ENCODE peak calls at places on chromosomes 11 and 22, in five cellular contexts. R is esophagus squamous epithelium, N is adrenal gland, H is heart left ventricle, X is erythroblast. L is an unnamed sample.

GRCh38 chr11:110710520-110711381 is 1.5 kb downstream of the ARHGAP20 start:
- DNase-seq in R (no peak), X (no peak), H (peak; percentile 34), N (peak; percentile 76), L (no peak)

GRCh38 chr11:120258661-120259060 is 18.7 kb downstream of the POU2F3 start:
- DNase-seq in X (no peak), N (no peak), R (no peak), H (no peak), L (no peak)

GRCh38 chr22:39409630-39410029 is 10.1 kb downstream of the TAB1 start:
- DNase-seq in H (no peak), N (no peak), R (no peak), X (no peak), L (no peak)

GRCh38 chr11:17634776-17635550 is 84.4 kb upstream of the MYOD1 start:
- DNase-seq in H (no peak), R (no peak), N (no peak), X (no peak), L (no peak)

GRCh38 chr11:69931060-69931910 is 112.1 kb upstream of the FGF3 start:
- DNase-seq in X (no peak), R (no peak), H (peak; percentile 10), N (no peak), L (no peak)

GRCh38 chr11:58771458-58771855 is 39.7 kb upstream of the GLYAT start:
- DNase-seq in H (no peak), N (no peak), R (no peak), X (peak; percentile 55), L (peak; percentile 19)

GRCh38 chr22:24305260-24305692 is 34.6 kb downstream of the SPECC1L start:
- DNase-seq in X (no peak), R (no peak), N (no peak), H (no peak), L (no peak)

GRCh38 chr11:70464509-70465361 is 66.4 kb downstream of the CTTN start:
- DNase-seq in X (no peak), R (no peak), H (no peak), N (no peak), L (no peak)

GRCh38 chr11:2460540-2461252 is 15.9 kb downstream of the KCNQ1 start:
- DNase-seq in X (no peak), R (no peak), H (no peak), N (no peak), L (no peak)

GRCh38 chr11:11620966-11621880 is 582 bp downstream of the GALNT18 start:
- DNase-seq in N (peak; percentile 20), H (peak; percentile 62), X (peak; percentile 24), R (no peak), L (peak; percentile 26)

GRCh38 chr11:47325271-47326041 is 27.0 kb downstream of the MYBPC3 start:
- DNase-seq in H (peak; percentile 59), X (peak; percentile 51), R (no peak), N (peak; percentile 49), L (no peak)

GRCh38 chr11:57254631-57255030 is 17.6 kb upstream of the APLNR start:
- DNase-seq in R (no peak), H (no peak), X (no peak), N (no peak), L (no peak)

GRCh38 chr11:2581931-2582435 is 117.8 kb downstream of the KCNQ1OT1 start:
- DNase-seq in R (no peak), X (no peak), N (peak; percentile 11), H (peak; percentile 22), L (no peak)

GRCh38 chr11:67667490-67668190 is 6.8 kb downstream of the ALDH3B2 start:
- DNase-seq in H (no peak), N (no peak), X (no peak), R (no peak), L (no peak)

GRCh38 chr11:44748606-44749005 is 21.8 kb downstream of the TSPAN18 start:
- DNase-seq in H (no peak), X (no peak), R (no peak), N (no peak), L (no peak)

GRCh38 chr22:50002791-50003190 is 9.8 kb downstream of the IL17REL start:
- DNase-seq in N (no peak), R (no peak), X (no peak), H (no peak), L (no peak)

GRCh38 chr11:75524576-75525432 is 937 bp downstream of the GDPD5 start:
- DNase-seq in H (no peak), X (peak; percentile 66), N (no peak), R (no peak), L (peak; percentile 87)

GRCh38 chr11:32706985-32707736 is 87.3 kb downstream of the CCDC73 start:
- DNase-seq in N (no peak), H (no peak), R (no peak), X (peak; percentile 12), L (peak; percentile 11)

GRCh38 chr11:26905368-26905767 is 88.5 kb upstream of the FIBIN start:
- DNase-seq in H (no peak), R (no peak), X (no peak), N (no peak), L (peak; percentile 2)

GRCh38 chr11:69864930-69865661 is 45.9 kb upstream of the FGF3 start:
- DNase-seq in X (no peak), N (no peak), H (no peak), R (no peak), L (no peak)

GRCh38 chr11:77127674-77127968 is 425 bp upstream of the MYO7A start:
- DNase-seq in H (no peak), N (no peak), R (no peak), X (no peak), L (no peak)

GRCh38 chr11:77126156-77126775 is 1.8 kb upstream of the MYO7A start:
- DNase-seq in R (no peak), H (no peak), N (no peak), X (no peak), L (no peak)

GRCh38 chr11:77129069-77129840 is 1.2 kb downstream of the MYO7A start:
- DNase-seq in H (no peak), X (no peak), R (no peak), N (no peak), L (no peak)

GRCh38 chr11:77126861-77127673 is 979 bp upstream of the MYO7A start:
- DNase-seq in X (peak; percentile 64), H (peak; percentile 72), N (peak; percentile 55), R (no peak), L (peak; percentile 73)

DNA sequence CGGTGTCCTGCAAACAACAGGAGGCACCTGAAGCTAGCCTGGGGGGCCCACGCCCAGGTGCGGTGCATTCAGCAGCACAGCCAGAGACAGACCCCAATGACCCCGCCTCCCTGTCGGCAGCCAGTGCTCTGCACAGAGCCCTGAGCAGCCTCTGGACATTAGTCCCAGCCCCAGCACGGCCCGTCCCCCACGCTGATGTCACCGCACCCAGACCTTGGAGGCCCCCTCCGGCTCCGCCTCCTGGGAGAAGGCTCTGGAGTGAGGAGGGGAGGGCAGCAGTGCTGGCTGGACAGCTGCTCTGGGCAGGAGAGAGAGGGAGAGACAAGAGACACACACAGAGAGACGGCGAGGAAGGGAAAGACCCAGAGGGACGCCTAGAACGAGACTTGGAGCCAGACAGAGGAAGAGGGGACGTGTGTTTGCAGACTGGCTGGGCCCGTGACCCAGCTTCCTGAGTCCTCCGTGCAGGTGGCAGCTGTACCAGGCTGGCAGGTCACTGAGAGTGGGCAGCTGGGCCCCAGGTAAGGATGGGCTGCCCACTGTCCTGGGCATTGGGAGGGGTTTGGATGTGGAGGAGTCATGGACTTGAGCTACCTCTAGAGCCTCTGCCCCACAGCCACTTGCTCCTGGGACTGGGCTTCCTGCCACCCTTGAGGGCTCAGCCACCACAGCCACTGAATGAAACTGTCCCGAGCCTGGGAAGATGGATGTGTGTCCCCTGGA is at the start of gene MYO7A:
- DNase-seq in R (no peak), X (no peak), N (peak; percentile 96), H (peak; percentile 82), L (no peak)
- TF ChIP-seq POLR2A in R (no peak), X (no peak), N (peak; percentile 56), H (no peak), L (no peak)

DNA sequence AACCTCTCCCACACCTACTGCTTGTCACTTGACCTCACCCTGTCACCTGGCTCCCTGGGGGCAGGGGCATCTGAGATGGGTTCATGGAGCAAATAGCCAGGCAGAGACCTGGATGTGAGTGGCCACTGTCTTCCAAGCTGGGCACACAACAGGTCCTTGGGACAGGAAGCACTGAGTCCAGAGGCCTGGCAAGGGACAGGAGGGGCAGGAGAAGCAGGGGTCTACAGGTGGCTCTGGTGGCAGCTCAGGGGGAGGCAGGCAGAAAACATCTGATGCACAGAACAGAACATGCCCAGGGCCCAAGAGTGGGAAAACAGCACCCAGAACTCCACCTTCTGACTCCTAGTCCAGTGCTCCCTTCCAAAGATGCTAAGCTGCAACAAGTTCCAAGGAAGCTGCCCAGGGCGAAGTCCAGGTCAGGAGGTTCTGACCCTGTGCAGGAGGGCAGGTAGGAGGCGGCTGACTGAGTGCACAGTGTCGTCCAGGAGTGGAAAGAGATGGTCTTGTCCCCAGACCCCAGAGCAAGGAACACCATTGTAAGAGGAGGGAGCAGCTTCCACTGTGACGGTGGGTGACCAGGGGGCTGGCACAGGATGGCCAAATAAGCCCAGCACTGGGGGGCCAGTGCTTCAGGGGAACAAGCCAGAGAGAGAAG is 3.5 kb downstream of the TNFRSF13C start:
- DNase-seq in R (no peak), X (no peak), H (no peak), N (no peak), L (no peak)
- TF ChIP-seq POLR2A in R (no peak), X (no peak), H (no peak), N (no peak), L (no peak)

GRCh38 chr11:10450451-10451398 is 4.3 kb upstream of the AMPD3 start:
- DNase-seq in H (peak; percentile 40), R (no peak), X (peak; percentile 56), N (peak; percentile 58), L (no peak)
- TF ChIP-seq POLR2A in H (no peak), R (no peak), X (peak; percentile 14), N (no peak), L (no peak)

GRCh38 chr11:114296979-114297372 is 777 bp downstream of the NNMT start:
- DNase-seq in N (no peak), R (no peak), X (no peak), H (no peak), L (no peak)

GRCh38 chr11:114295676-114296081 is 520 bp upstream of the NNMT start:
- DNase-seq in N (no peak), X (no peak), H (no peak), R (no peak), L (no peak)

GRCh38 chr11:114297806-114298700 is 1.9 kb downstream of the NNMT start:
- DNase-seq in X (no peak), H (no peak), N (no peak), R (no peak), L (no peak)

GRCh38 chr11:114298701-114299090 is 2.5 kb downstream of the NNMT start:
- DNase-seq in R (no peak), N (no peak), H (no peak), X (no peak), L (no peak)

DNA sequence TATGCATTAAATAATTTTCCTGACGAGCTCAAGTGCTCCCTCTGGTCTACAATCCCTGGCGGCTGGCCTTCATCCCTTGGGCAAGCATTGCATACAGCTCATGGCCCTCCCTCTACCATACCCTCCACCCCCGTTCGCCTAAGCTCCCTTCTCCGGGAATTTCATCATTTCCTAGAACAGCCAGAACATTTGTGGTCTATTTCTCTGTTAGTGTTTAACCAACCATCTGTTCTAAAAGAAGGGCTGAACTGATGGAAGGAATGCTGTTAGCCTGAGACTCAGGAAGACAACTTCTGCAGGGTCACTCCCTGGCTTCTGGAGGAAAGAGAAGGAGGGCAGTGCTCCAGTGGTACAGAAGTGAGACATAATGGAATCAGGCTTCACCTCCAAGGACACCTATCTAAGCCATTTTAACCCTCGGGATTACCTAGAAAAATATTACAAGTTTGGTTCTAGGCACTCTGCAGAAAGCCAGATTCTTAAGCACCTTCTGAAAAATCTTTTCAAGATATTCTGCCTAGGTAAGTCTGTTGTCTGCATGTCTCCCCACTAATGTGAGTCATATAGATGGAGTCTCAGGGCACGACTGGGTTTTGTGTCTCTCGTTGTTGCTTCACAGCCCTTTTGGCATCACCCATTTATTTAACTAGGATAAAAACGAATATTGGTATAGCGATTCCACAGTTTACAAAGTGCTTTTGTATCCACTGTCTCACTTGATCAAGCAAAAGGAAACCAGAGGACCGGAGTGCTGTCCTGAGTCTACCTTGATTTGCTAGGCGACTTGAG is at the start of gene NNMT:
- DNase-seq in X (no peak), R (no peak), N (peak; percentile 62), H (peak; percentile 69), L (no peak)
- TF ChIP-seq POLR2A in X (no peak), R (peak; percentile 46), N (no peak), H (no peak), L (peak; percentile 13)

L was measured in H54.